ENCODE peak calls at places on chromosomes 11 and 22, in six cellular contexts. E is IMR-90, I is H1, O is neuronal stem cell, W is trophoblast cell, L is H9. Z is an unnamed sample. For H3K4me1, the result is how much of the 10 kb centered on the place peaks cover.

GRCh38 chr11:104467414-104467813 is 303.5 kb upstream of the PDGFD start:
- DNase-seq in E (no peak), I (no peak), O (no peak), W (peak), L (no peak), Z (no peak)

GRCh38 chr11:57771365-57771764 is 9.8 kb downstream of the CTNND1 start:
- DNase-seq in E (no peak), I (no peak), O (no peak), W (no peak), L (no peak), Z (no peak)

GRCh38 chr11:19116315-19116970 is 525 bp upstream of the ZDHHC13 start:
- DNase-seq in E (no peak), I (no peak), O (no peak), W (no peak), L (no peak), Z (no peak)

GRCh38 chr11:23021287-23021863 is 161.1 kb upstream of the CCDC179 start:
- DNase-seq in E (peak), I (peak), O (peak), W (peak), L (no peak), Z (peak)

GRCh38 chr22:29061773-29062172 is at the start of gene C22orf31:
- DNase-seq in E (peak), I (no peak), O (no peak), W (peak), L (no peak), Z (no peak)

GRCh38 chr11:7577883-7578242 is 64.1 kb downstream of the PPFIBP2 start:
- DNase-seq in E (peak), I (no peak), O (no peak), W (peak), L (peak), Z (peak)

GRCh38 chr11:122240621-122241020 is 124.6 kb upstream of the BLID start:
- DNase-seq in E (no peak), I (no peak), O (no peak), W (no peak), L (no peak), Z (no peak)

GRCh38 chr11:109425554-109425953 is 3.6 kb downstream of the C11orf87 start:
- DNase-seq in E (no peak), I (no peak), O (no peak), W (no peak), L (no peak), Z (no peak)

GRCh38 chr22:24186892-24187670 is 5.8 kb downstream of the SUSD2 start:
- DNase-seq in E (no peak), I (no peak), O (no peak), W (no peak), L (no peak), Z (no peak)

GRCh38 chr11:118938491-118939411 is 13.0 kb upstream of the BCL9L start:
- DNase-seq in E (peak), I (no peak), O (no peak), W (no peak), L (no peak), Z (peak)

GRCh38 chr22:28021998-28022660 is 103.1 kb upstream of the PITPNB start:
- DNase-seq in E (no peak), I (no peak), O (no peak), W (no peak), L (no peak), Z (no peak)

GRCh38 chr11:48017105-48017874 is 36.9 kb downstream of the PTPRJ start:
- DNase-seq in E (no peak), I (no peak), O (no peak), W (no peak), L (no peak), Z (no peak)

GRCh38 chr22:36728505-36728904 is 25.0 kb upstream of the CACNG2 start:
- DNase-seq in E (no peak), I (no peak), O (no peak), W (no peak), L (peak), Z (no peak)

GRCh38 chr22:42108848-42109247 is 18.3 kb upstream of the NDUFA6 start:
- DNase-seq in E (no peak), I (no peak), O (no peak), W (no peak), L (peak), Z (no peak)

GRCh38 chr22:28005513-28005912 is 86.5 kb upstream of the PITPNB start:
- DNase-seq in E (no peak), I (no peak), O (no peak), W (no peak), L (no peak), Z (no peak)

GRCh38 chr11:20315800-20316199 is 47.7 kb upstream of the HTATIP2 start:
- DNase-seq in E (no peak), I (no peak), O (no peak), W (no peak), L (no peak), Z (no peak)
- H4K91ac ChIP-seq in E (no peak), I (no peak), O (no peak), W (no peak), L (no peak), Z (no peak)

DNA sequence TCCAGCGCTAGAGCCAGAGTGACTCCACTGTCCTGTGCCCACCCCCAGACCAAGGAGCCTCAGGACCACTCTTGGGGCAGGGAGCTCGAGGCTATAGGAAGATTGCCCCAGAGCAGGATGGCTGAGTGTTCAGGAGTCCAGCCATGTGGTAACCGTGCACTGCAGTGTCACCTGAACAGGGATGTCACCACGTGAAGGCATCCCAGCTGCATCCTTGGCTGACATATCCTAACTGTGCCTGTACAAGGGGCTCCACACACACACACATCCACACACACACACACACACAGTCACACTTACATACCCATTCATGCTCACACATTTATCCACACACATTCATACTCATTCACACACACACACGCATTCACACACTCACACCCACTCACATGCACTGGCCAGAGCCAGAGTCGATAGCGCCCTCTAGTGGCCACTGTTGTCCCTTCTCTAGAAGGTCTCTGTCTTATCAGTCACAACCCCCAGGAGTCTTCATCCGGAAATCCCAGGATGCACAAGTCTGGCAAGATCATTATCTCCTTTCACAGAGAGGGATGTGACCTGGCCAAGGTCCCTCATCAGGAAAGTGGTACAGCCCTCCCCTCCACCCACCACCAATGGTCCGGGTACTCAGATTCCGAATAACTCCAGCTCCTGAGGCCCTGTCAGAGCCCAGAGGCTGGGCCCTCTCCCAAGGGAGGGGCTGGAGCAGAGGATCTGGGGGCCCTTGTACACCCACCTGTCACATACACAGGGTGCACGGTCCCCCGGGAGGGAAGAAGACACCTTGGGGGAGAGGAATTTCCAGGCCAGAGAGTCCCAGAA is 55.1 kb downstream of the IGLL5 start:
- DNase-seq in E (peak), I (no peak), O (peak), W (peak), L (peak), Z (peak)
- H3K4me1 ChIP-seq in E (under half), I (under half), O (under half), W (under half), L (under half), Z (under half)

GRCh38 chr11:110598725-110599124 is 113.5 kb downstream of the ARHGAP20 start:
- DNase-seq in E (no peak), I (no peak), O (no peak), W (no peak), L (no peak), Z (no peak)
- H4K91ac ChIP-seq in E (no peak), I (no peak), O (no peak), W (no peak), L (no peak), Z (no peak)

DNA sequence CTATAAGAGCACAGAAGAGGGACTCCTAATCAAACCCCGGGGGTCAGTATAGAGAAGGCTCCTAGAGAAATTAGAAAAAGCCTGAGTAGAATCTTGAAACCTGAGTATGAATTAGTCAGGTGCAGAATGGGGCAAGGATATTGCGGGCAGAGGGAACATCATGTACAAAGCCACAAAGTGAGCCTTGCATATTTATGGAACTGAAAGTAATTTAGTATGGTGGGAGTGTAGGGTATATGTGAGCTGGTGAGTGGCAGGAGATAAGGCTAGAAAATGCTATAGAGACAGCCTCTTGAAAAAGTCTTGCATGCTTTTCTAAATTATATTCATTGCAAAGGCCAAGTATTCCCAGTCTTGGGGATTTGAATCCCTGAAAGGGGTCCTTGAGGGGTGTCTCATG is 93.7 kb downstream of the STIM1 start:
- DNase-seq in E (no peak), I (no peak), O (no peak), W (no peak), L (no peak), Z (no peak)
- H3K4me1 ChIP-seq in E (under half), I (under half), O (under half), W (under half), L (under half), Z (under half)

DNA sequence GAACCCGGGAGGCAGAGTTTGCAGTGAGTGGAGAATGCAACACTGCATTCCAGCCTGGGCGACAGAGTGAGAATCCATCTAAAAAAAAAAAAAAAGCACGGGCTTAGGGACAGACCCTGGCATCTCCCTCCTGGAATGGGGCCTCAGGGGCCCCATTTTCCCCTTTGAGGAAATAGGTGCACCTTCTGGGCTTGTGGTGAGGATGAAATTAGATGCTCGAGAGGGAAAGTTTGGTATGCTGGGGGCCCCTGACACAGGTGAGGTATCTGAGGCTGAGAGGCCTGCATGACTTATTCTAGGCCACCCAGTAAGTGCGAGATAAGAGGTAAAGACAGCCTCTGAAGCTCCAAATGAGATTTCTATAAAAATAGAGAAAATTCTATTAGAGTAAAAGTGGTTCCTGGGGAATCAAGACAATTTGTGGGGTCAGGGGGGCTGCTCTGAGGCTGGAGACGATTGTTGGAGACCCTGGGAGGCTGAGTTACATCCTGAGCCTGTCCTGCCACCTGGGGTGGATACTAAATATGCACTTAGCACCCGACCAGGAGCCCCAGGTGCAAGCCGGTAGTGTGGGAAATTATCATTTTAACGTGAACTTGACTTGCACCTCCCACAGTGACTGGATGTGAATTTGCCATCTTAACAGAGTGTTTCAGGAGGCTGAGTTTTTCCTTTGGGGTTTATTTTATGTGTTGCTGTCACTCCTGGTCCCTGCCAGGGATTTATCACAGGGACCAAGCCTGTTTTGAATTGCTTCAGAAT is 48.5 kb upstream of the TSKU start:
- DNase-seq in E (no peak), I (no peak), O (no peak), W (no peak), L (no peak), Z (no peak)
- H4K91ac ChIP-seq in E (no peak), I (no peak), O (no peak), W (no peak), L (no peak), Z (no peak)

GRCh38 chr11:65119670-65119995 is 2.1 kb upstream of the ZNHIT2 start:
- DNase-seq in E (no peak), I (no peak), O (no peak), W (no peak), L (no peak), Z (no peak)
- H3K4me1 ChIP-seq in E (under half), I (under half), O (under half), W (under half), L (under half), Z (under half)

GRCh38 chr11:83601201-83601992 is 315.2 kb upstream of the CCDC90B start:
- DNase-seq in E (no peak), I (no peak), O (no peak), W (no peak), L (no peak), Z (no peak)
- H4K91ac ChIP-seq in E (no peak), I (no peak), O (no peak), W (no peak), L (no peak), Z (no peak)

GRCh38 chr11:702731-703461 is 3.1 kb upstream of the EPS8L2 start:
- DNase-seq in E (no peak), I (no peak), O (no peak), W (no peak), L (no peak), Z (no peak)

GRCh38 chr11:701741-702513 is 4.1 kb upstream of the EPS8L2 start:
- DNase-seq in E (no peak), I (no peak), O (no peak), W (no peak), L (no peak), Z (no peak)

GRCh38 chr11:704799-705645 is 1.0 kb upstream of the EPS8L2 start:
- DNase-seq in E (no peak), I (no peak), O (no peak), W (peak), L (peak), Z (no peak)

GRCh38 chr11:704189-704798 is 1.7 kb upstream of the EPS8L2 start:
- DNase-seq in E (no peak), I (no peak), O (no peak), W (no peak), L (no peak), Z (no peak)

DNA sequence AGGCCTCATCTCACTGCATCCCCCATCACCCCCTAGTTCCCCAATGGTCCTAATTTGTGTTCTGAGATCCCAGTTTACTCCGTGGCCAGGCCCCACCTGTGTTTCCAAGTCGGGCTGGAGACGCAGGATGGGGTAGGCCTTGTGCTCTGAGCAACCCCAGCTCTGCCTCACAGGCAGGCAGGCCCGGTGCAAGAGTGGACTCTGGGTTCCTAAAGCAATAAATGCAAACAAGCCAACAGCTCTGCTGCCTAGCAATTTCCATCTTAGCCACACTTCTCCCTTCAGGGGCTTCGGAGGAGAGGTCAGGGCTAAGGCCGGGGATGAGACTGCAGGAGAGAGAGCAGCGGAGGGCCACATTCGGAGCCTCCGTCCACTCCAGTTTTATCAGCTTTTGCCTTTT is 2.5 kb upstream of the EPS8L2 start:
- DNase-seq in E (no peak), I (no peak), O (no peak), W (no peak), L (no peak), Z (no peak)
- H3K4me1 ChIP-seq in E (under half), I (under half), O (under half), W (under half), L (under half), Z (half or more)

GRCh38 chr11:33618956-33619355 is 81.7 kb downstream of the C11orf91 start:
- DNase-seq in E (no peak), I (no peak), O (no peak), W (peak), L (no peak), Z (no peak)

GRCh38 chr11:33622231-33622630 is 78.4 kb downstream of the C11orf91 start:
- DNase-seq in E (peak), I (no peak), O (no peak), W (no peak), L (no peak), Z (no peak)

GRCh38 chr11:33622806-33623205 is 77.8 kb downstream of the C11orf91 start:
- DNase-seq in E (no peak), I (no peak), O (no peak), W (no peak), L (no peak), Z (no peak)

GRCh38 chr11:33618363-33618735 is 82.3 kb downstream of the C11orf91 start:
- DNase-seq in E (no peak), I (no peak), O (no peak), W (no peak), L (no peak), Z (no peak)

GRCh38 chr11:33620423-33621120 is 80.1 kb downstream of the C11orf91 start:
- DNase-seq in E (peak), I (no peak), O (no peak), W (no peak), L (no peak), Z (no peak)
- H4K91ac ChIP-seq in E (no peak), I (no peak), O (no peak), W (no peak), L (no peak), Z (no peak)

GRCh38 chr22:48089601-48090331 is 1327.3 kb downstream of the TBC1D22A start:
- DNase-seq in E (no peak), I (no peak), O (no peak), W (no peak), L (no peak), Z (no peak)

GRCh38 chr22:48091060-48091650 is 1328.7 kb downstream of the TBC1D22A start:
- DNase-seq in E (no peak), I (no peak), O (no peak), W (no peak), L (no peak), Z (no peak)

GRCh38 chr22:48090332-48090672 is 1327.9 kb downstream of the TBC1D22A start:
- DNase-seq in E (no peak), I (no peak), O (no peak), W (no peak), L (no peak), Z (no peak)

GRCh38 chr22:48088226-48088625 is 1325.8 kb downstream of the TBC1D22A start:
- DNase-seq in E (no peak), I (no peak), O (no peak), W (no peak), L (no peak), Z (no peak)

GRCh38 chr22:48088926-48089536 is 1326.6 kb downstream of the TBC1D22A start:
- DNase-seq in E (no peak), I (no peak), O (no peak), W (no peak), L (no peak), Z (no peak)
- H3K4me1 ChIP-seq in E (under half), I (under half), O (under half), W (under half), L (under half), Z (under half)